ENCODE peak calls at places on chromosomes 6 and 20, in six cellular contexts. V, Y, A, M, Z and O are unnamed samples.
A peak's percentile ranks its signal among the peaks of the same experiment; 100 is the strongest.

GRCh38 chr6:33935439-33936080 is 131.8 kb upstream of the MLN start:
- DNase-seq in V (no peak), Y (peak; percentile 49), A (no peak), M (no peak), Z (peak; percentile 49), O (no peak)

GRCh38 chr20:62461157-62461556 is 14.6 kb downstream of the GATA5 start:
- DNase-seq in V (no peak), Y (no peak), A (no peak), M (no peak), Z (no peak), O (peak; percentile 60)

GRCh38 chr6:35532141-35532540 is 19.4 kb upstream of the TULP1 start:
- DNase-seq in V (no peak), Y (no peak), A (no peak), M (no peak), Z (no peak), O (no peak)

GRCh38 chr6:106620931-106621672 is 8.2 kb downstream of the RTN4IP1 start:
- DNase-seq in V (no peak), Y (no peak), A (no peak), M (no peak), Z (no peak), O (no peak)

GRCh38 chr6:163413054-163413344 is 1.5 kb upstream of the QKI start:
- DNase-seq in V (no peak), Y (peak; percentile 17), A (no peak), M (no peak), Z (no peak), O (no peak)

GRCh38 chr6:107668826-107669474 is 155.2 kb downstream of the SCML4 start:
- DNase-seq in V (no peak), Y (no peak), A (no peak), M (no peak), Z (no peak), O (no peak)

GRCh38 chr6:75029333-75029732 is 176.5 kb downstream of the COL12A1 start:
- DNase-seq in V (no peak), Y (no peak), A (no peak), M (no peak), Z (no peak), O (no peak)

GRCh38 chr6:135073757-135074393 is 19.3 kb upstream of the HBS1L start:
- DNase-seq in V (no peak), Y (no peak), A (no peak), M (no peak), Z (no peak), O (no peak)

GRCh38 chr6:115612216-115612615 is 448.5 kb downstream of the FRK start:
- DNase-seq in V (peak; percentile 4), Y (no peak), A (no peak), M (no peak), Z (no peak), O (no peak)
- H3K4me3 ChIP-seq in V (no peak overlapping the region), Y (no peak overlapping the region), A (no peak overlapping the region), M (no peak overlapping the region), Z (no peak overlapping the region), O (no peak overlapping the region)

GRCh38 chr6:26020983-26021349 is 58.4 kb downstream of the TRIM38 start:
- DNase-seq in V (peak; percentile 73), Y (no peak), A (peak; percentile 74), M (peak; percentile 72), Z (no peak), O (peak; percentile 58)

GRCh38 chr6:26019261-26019845 is 56.8 kb downstream of the TRIM38 start:
- DNase-seq in V (no peak), Y (peak; percentile 58), A (peak; percentile 49), M (no peak), Z (no peak), O (no peak)

GRCh38 chr6:26016326-26017275 is 54.0 kb downstream of the TRIM38 start:
- DNase-seq in V (peak; percentile 33), Y (no peak), A (peak; percentile 73), M (no peak), Z (no peak), O (peak; percentile 44)

GRCh38 chr6:26020291-26020982 is 57.8 kb downstream of the TRIM38 start:
- DNase-seq in V (peak; percentile 97), Y (peak; percentile 87), A (peak; percentile 86), M (peak; percentile 92), Z (peak; percentile 72), O (peak; percentile 71)

DNA sequence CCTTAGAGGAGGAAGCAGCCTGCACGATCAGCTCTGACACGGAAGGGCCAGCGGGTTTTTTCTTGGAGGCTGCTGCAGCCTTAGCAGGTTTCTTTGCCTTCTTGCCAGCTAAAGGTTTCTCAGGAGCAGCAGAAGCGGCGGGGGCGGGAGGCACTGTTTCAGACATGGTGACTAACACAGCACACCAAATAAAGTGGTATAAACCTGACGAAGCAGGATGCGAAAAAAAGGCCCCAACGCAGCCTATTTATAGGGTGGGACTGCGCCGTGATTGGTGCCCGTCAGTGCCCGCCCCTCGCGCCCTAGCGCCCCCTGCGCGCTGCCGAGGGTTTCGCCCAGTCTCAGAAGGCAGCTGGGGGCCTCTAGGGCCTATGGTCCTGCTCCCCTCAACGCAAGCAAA is 55.0 kb downstream of the TRIM38 start:
- DNase-seq in V (peak; percentile 90), Y (no peak), A (peak; percentile 83), M (no peak), Z (peak; percentile 72), O (peak; percentile 70)
- TF ChIP-seq CTCF in V (peak; percentile 33), Y (no peak), A (peak; percentile 43), M (no peak), Z (peak; percentile 54), O (peak; percentile 37)

DNA sequence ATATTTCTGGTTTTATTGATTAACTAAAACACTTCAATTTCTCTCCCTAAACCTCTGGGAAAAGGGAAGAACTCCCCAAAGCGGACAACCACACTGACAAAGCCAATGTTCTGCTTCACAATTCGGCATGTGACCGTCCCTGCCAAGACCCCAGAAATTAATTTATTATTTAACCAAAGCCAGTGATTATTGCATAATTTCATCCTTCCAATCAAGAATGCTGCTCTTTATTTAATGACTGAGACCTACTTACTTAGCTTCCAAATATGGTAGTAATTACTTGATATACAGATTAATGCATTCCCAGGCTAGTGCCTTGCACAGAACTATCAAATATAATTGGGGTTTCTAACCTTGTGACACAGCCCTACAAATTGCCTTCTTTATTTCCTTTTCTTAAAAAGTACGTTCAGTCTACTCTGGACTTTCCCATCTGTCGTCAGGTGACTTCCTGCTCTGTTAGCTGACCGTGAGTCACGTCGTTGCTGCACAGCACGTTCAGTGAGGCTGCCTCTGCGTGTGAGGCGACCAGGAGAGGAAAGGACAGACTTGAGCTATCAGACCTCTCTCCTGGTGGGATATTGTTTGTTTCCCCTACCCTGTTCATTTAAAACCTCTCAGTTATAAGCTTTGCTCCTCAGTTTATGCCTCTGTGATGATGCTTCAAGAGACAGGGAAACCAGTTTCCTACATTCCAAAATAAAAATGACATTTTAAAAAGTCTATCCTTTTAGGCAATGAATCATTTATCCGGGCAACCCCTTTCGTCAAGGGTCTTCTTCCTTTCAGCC is 55.7 kb upstream of the TNFAIP3 start:
- DNase-seq in V (peak; percentile 77), Y (no peak), A (no peak), M (peak; percentile 55), Z (peak; percentile 4), O (peak; percentile 45)
- H3K27ac ChIP-seq in V (no peak overlapping the region), Y (no peak overlapping the region), A (no peak overlapping the region), M (no peak overlapping the region), Z (no peak overlapping the region), O (no peak overlapping the region)

GRCh38 chr6:1619666-1620503 is 10.2 kb downstream of the FOXC1 start:
- DNase-seq in V (no peak), Y (no peak), A (no peak), M (no peak), Z (peak; percentile 75), O (no peak)
- H3K4me3 ChIP-seq in V (no peak overlapping the region), Y (no peak overlapping the region), A (no peak overlapping the region), M (no peak overlapping the region), Z (peak overlapping the region; percentile 58), O (no peak overlapping the region)

GRCh38 chr6:45229416-45229815 is 98.7 kb upstream of the RUNX2 start:
- DNase-seq in V (no peak), Y (no peak), A (no peak), M (no peak), Z (no peak), O (no peak)

GRCh38 chr6:45222380-45222779 is 105.8 kb upstream of the RUNX2 start:
- DNase-seq in V (no peak), Y (peak; percentile 4), A (no peak), M (no peak), Z (no peak), O (no peak)

GRCh38 chr6:45231660-45232059 is 96.5 kb upstream of the RUNX2 start:
- DNase-seq in V (no peak), Y (no peak), A (no peak), M (no peak), Z (no peak), O (no peak)

GRCh38 chr6:45226081-45226480 is 102.0 kb upstream of the RUNX2 start:
- DNase-seq in V (no peak), Y (no peak), A (no peak), M (no peak), Z (no peak), O (no peak)
- TF ChIP-seq CTCF in V (no peak), Y (peak; percentile 27), A (no peak), M (no peak), Z (peak; percentile 11), O (no peak)